ENCODE peak calls at places on chromosomes 13 and 19, in eight cellular contexts. One of them, this sample, is unnamed.

GRCh38 chr19:5681446-5682292 is 842 bp downstream of the HSD11B1L start:
- DNase-seq in ovary: peak
- DNase-seq in thyroid gland: no peak
- DNase-seq in upper lobe of left lung: no peak
- DNase-seq in foreskin fibroblast: no peak
- DNase-seq in AG04450: no peak
- DNase-seq in heart left ventricle: no peak
- DNase-seq in ascending aorta: no peak
- DNase-seq in this sample: no peak

GRCh38 chr19:40241809-40242384 is 15.4 kb upstream of the CCNP start:
- DNase-seq in heart left ventricle: peak
- DNase-seq in ascending aorta: no peak
- DNase-seq in thyroid gland: no peak
- DNase-seq in ovary: peak
- DNase-seq in upper lobe of left lung: no peak
- DNase-seq in foreskin fibroblast: no peak
- DNase-seq in AG04450: no peak
- DNase-seq in this sample: no peak

GRCh38 chr13:107367258-107367657 is 799.3 kb upstream of the ARGLU1 start:
- DNase-seq in ascending aorta: no peak
- DNase-seq in heart left ventricle: no peak
- DNase-seq in upper lobe of left lung: peak
- DNase-seq in foreskin fibroblast: no peak
- DNase-seq in AG04450: no peak
- DNase-seq in thyroid gland: no peak
- DNase-seq in ovary: no peak
- DNase-seq in this sample: no peak

GRCh38 chr19:11580665-11581418 is 3.4 kb upstream of the ACP5 start:
- DNase-seq in thyroid gland: no peak
- DNase-seq in upper lobe of left lung: no peak
- DNase-seq in ovary: no peak
- DNase-seq in ascending aorta: no peak
- DNase-seq in heart left ventricle: no peak
- DNase-seq in foreskin fibroblast: peak
- DNase-seq in AG04450: no peak
- DNase-seq in this sample: peak

GRCh38 chr13:51542358-51542972 is 41.8 kb upstream of the WDFY2 start:
- DNase-seq in ascending aorta: no peak
- DNase-seq in foreskin fibroblast: peak
- DNase-seq in upper lobe of left lung: no peak
- DNase-seq in AG04450: no peak
- DNase-seq in thyroid gland: peak
- DNase-seq in ovary: no peak
- DNase-seq in heart left ventricle: no peak
- DNase-seq in this sample: no peak

GRCh38 chr13:46516624-46517318 is 36.2 kb upstream of the LRCH1 start:
- DNase-seq in heart left ventricle: no peak
- DNase-seq in AG04450: no peak
- DNase-seq in ovary: no peak
- DNase-seq in upper lobe of left lung: no peak
- DNase-seq in foreskin fibroblast: peak
- DNase-seq in ascending aorta: no peak
- DNase-seq in thyroid gland: peak
- DNase-seq in this sample: no peak

GRCh38 chr19:2271516-2272103 is 10.4 kb downstream of the PEAK3 start:
- DNase-seq in heart left ventricle: peak
- DNase-seq in thyroid gland: no peak
- DNase-seq in ovary: peak
- DNase-seq in ascending aorta: no peak
- DNase-seq in AG04450: no peak
- DNase-seq in upper lobe of left lung: peak
- DNase-seq in foreskin fibroblast: peak
- DNase-seq in this sample: no peak

GRCh38 chr19:7618366-7618765 is 11.0 kb downstream of the XAB2 start:
- DNase-seq in ascending aorta: no peak
- DNase-seq in foreskin fibroblast: no peak
- DNase-seq in ovary: no peak
- DNase-seq in thyroid gland: peak
- DNase-seq in AG04450: no peak
- DNase-seq in heart left ventricle: no peak
- DNase-seq in upper lobe of left lung: no peak
- DNase-seq in this sample: peak

GRCh38 chr13:22218784-22219183 is 547.9 kb downstream of the FGF9 start:
- DNase-seq in upper lobe of left lung: no peak
- DNase-seq in ovary: no peak
- DNase-seq in heart left ventricle: no peak
- DNase-seq in foreskin fibroblast: no peak
- DNase-seq in AG04450: no peak
- DNase-seq in ascending aorta: no peak
- DNase-seq in thyroid gland: no peak
- DNase-seq in this sample: peak

GRCh38 chr19:58325623-58326022 is 1.2 kb upstream of the ZSCAN22 start:
- DNase-seq in ovary: no peak
- DNase-seq in foreskin fibroblast: peak
- DNase-seq in heart left ventricle: no peak
- DNase-seq in AG04450: no peak
- DNase-seq in ascending aorta: no peak
- DNase-seq in thyroid gland: no peak
- DNase-seq in upper lobe of left lung: no peak
- DNase-seq in this sample: no peak

GRCh38 chr19:41933693-41934426 is 5.6 kb upstream of the ERFL start:
- DNase-seq in ovary: no peak
- DNase-seq in AG04450: no peak
- DNase-seq in thyroid gland: no peak
- DNase-seq in upper lobe of left lung: no peak
- DNase-seq in ascending aorta: no peak
- DNase-seq in heart left ventricle: no peak
- DNase-seq in foreskin fibroblast: no peak
- DNase-seq in this sample: no peak

GRCh38 chr13:47816835-47817234 is 184.2 kb downstream of the SUCLA2 start:
- DNase-seq in heart left ventricle: no peak
- DNase-seq in ovary: no peak
- DNase-seq in foreskin fibroblast: no peak
- DNase-seq in AG04450: no peak
- DNase-seq in thyroid gland: no peak
- DNase-seq in upper lobe of left lung: no peak
- DNase-seq in ascending aorta: no peak
- DNase-seq in this sample: no peak

GRCh38 chr19:10390652-10391286 is 10.4 kb upstream of the TYK2 start:
- DNase-seq in AG04450: peak
- DNase-seq in thyroid gland: peak
- DNase-seq in ovary: peak
- DNase-seq in foreskin fibroblast: peak
- DNase-seq in ascending aorta: no peak
- DNase-seq in upper lobe of left lung: no peak
- DNase-seq in heart left ventricle: no peak
- DNase-seq in this sample: peak

GRCh38 chr19:2819540-2820111 is at the start of gene ZNF554:
- DNase-seq in thyroid gland: peak
- DNase-seq in ascending aorta: peak
- DNase-seq in heart left ventricle: peak
- DNase-seq in ovary: peak
- DNase-seq in AG04450: peak
- DNase-seq in foreskin fibroblast: peak
- DNase-seq in upper lobe of left lung: peak
- DNase-seq in this sample: peak

GRCh38 chr19:29542776-29543175 is 17.0 kb downstream of the VSTM2B start:
- DNase-seq in upper lobe of left lung: no peak
- DNase-seq in heart left ventricle: no peak
- DNase-seq in foreskin fibroblast: no peak
- DNase-seq in ascending aorta: no peak
- DNase-seq in ovary: no peak
- DNase-seq in AG04450: no peak
- DNase-seq in thyroid gland: no peak
- DNase-seq in this sample: no peak

GRCh38 chr19:40549007-40549708 is 27.5 kb upstream of the SHKBP1 start:
- DNase-seq in ovary: peak
- DNase-seq in heart left ventricle: peak
- DNase-seq in thyroid gland: peak
- DNase-seq in upper lobe of left lung: peak
- DNase-seq in foreskin fibroblast: peak
- DNase-seq in ascending aorta: no peak
- DNase-seq in AG04450: peak
- DNase-seq in this sample: no peak

GRCh38 chr19:33998739-33999345 is 173.5 kb upstream of the LSM14A start:
- DNase-seq in ascending aorta: no peak
- DNase-seq in thyroid gland: no peak
- DNase-seq in upper lobe of left lung: no peak
- DNase-seq in ovary: no peak
- DNase-seq in heart left ventricle: no peak
- DNase-seq in foreskin fibroblast: peak
- DNase-seq in AG04450: no peak
- DNase-seq in this sample: no peak

GRCh38 chr19:58515259-58515658 is 3.5 kb upstream of the SLC27A5 start:
- DNase-seq in heart left ventricle: no peak
- DNase-seq in ascending aorta: no peak
- DNase-seq in upper lobe of left lung: no peak
- DNase-seq in ovary: no peak
- DNase-seq in foreskin fibroblast: no peak
- DNase-seq in thyroid gland: no peak
- DNase-seq in AG04450: no peak
- DNase-seq in this sample: no peak

DNA sequence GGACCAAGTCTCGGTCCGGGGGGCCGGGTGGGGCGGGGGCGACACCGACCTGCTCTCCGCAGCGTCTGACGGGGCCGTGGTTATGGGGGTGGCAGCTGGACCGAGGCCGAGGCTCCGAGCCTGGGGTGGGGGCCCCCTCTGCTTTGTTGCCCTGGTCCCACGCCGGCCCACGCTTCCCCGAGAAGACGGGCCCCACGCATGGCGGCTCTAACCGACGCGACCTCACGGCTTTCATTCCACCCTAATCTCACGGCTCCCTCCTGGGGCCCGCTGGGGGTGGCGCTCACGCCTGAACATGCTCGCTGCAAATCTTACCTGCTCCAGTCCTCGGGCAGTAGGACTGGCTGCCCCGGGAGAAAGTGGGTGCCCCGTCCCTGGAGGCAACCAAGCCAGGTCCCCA is 14.8 kb upstream of the MISP start:
- DNase-seq in thyroid gland: no peak
- DNase-seq in foreskin fibroblast: no peak
- DNase-seq in ascending aorta: no peak
- DNase-seq in upper lobe of left lung: peak
- DNase-seq in heart left ventricle: peak
- DNase-seq in AG04450: no peak
- DNase-seq in ovary: no peak
- DNase-seq in this sample: no peak
- H3K4me3 ChIP-seq in thyroid gland: no peak
- H3K4me3 ChIP-seq in foreskin fibroblast: no peak
- H3K4me3 ChIP-seq in ascending aorta: no peak
- H3K4me3 ChIP-seq in upper lobe of left lung: no peak
- H3K4me3 ChIP-seq in heart left ventricle: no peak
- H3K4me3 ChIP-seq in AG04450: no peak
- H3K4me3 ChIP-seq in ovary: no peak
- H3K4me3 ChIP-seq in this sample: no peak

DNA sequence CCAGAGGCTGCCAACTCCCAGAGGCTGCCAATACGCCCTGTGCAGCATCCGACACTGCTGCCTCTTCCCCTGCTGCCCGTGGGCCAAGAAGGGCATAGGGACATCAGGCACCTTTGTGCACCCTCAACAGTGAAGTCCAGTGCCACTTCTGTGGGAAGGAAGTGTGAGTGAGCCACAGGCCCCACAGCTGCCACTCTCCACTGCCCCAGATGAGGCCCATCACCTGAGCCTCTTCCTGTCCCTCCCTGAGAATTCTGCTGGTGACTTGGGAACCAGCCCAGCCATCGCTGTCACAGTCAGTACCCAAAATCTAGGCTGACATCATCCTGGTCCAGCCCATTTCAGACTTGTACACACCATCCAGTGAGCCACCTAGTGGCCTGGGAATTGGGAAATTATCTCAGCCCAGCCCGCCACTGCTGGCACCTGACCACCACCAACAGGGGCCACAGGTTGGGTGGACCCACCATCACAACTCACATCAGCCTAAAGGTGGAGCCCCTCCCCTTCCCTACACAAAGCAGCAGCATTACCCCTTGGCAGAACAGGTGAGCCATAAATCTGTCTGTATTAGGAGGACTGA is 733.9 kb upstream of the KLHL1 start:
- DNase-seq in foreskin fibroblast: no peak
- DNase-seq in upper lobe of left lung: peak
- DNase-seq in heart left ventricle: no peak
- DNase-seq in AG04450: no peak
- DNase-seq in thyroid gland: no peak
- DNase-seq in ascending aorta: no peak
- DNase-seq in ovary: no peak
- DNase-seq in this sample: no peak
- TF ChIP-seq CTCF in foreskin fibroblast: no peak
- TF ChIP-seq CTCF in upper lobe of left lung: no peak
- TF ChIP-seq CTCF in heart left ventricle: no peak
- TF ChIP-seq CTCF in AG04450: no peak
- TF ChIP-seq CTCF in thyroid gland: no peak
- TF ChIP-seq CTCF in ascending aorta: no peak
- TF ChIP-seq CTCF in ovary: no peak
- TF ChIP-seq CTCF in this sample: no peak

DNA sequence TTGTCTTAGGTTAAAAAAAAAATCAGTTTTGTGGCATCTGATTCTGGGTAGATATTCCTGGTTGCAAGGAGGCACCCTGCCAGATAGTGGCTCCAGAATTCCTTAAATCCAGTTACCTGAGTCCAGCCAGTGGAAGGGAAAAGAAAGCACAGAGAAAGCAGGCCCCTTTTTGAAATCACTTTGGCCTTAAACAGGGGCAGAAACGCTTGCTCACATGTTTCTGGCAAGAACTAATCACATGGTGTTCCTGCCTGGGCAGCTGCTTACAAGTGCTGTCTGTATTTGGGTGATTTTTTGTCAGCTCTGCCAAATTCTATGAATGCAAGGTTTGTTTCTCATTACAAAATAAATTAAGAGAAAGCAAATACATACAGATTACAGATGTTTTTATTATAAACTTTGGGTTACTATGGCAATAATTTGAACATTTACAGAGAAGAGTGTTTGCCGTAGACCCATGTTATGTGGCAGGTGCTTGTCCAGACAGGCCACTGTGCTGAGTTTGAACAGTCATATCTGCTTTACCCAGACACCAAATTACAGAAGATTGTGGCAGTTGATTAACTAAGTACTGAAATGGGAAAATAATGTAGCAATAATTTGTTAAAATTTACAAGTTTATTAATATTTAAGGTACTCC is 1237.8 kb downstream of the SLITRK5 start:
- DNase-seq in thyroid gland: peak
- DNase-seq in ovary: no peak
- DNase-seq in foreskin fibroblast: no peak
- DNase-seq in AG04450: no peak
- DNase-seq in heart left ventricle: no peak
- DNase-seq in ascending aorta: no peak
- DNase-seq in upper lobe of left lung: no peak
- DNase-seq in this sample: no peak
- H3K4me3 ChIP-seq in thyroid gland: no peak
- H3K4me3 ChIP-seq in ovary: no peak
- H3K4me3 ChIP-seq in foreskin fibroblast: no peak
- H3K4me3 ChIP-seq in AG04450: no peak
- H3K4me3 ChIP-seq in heart left ventricle: no peak
- H3K4me3 ChIP-seq in ascending aorta: no peak
- H3K4me3 ChIP-seq in upper lobe of left lung: no peak
- H3K4me3 ChIP-seq in this sample: no peak

DNA sequence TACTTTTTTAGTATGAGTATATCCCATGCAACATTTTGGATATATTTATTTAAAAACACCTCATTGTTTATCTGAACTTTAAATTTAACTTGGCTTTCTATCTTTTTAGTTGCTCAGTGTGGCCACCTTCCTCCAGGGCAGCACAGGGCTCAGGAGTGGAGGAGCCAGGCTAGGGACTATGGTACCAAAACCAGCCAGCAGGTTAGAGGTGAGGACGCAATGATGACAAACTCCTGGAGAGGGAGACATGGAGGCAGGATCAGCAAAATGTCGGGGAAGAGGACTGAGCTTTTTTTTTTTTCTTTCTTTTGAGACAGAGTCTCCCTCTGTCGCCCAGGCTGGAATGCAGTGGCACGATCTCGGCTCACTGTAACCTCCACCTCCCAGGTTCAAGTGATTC is 29.6 kb upstream of the CALM3 start:
- DNase-seq in AG04450: no peak
- DNase-seq in upper lobe of left lung: no peak
- DNase-seq in ovary: no peak
- DNase-seq in thyroid gland: no peak
- DNase-seq in ascending aorta: no peak
- DNase-seq in heart left ventricle: no peak
- DNase-seq in foreskin fibroblast: peak
- DNase-seq in this sample: no peak
- TF ChIP-seq CTCF in AG04450: peak
- TF ChIP-seq CTCF in upper lobe of left lung: no peak
- TF ChIP-seq CTCF in ovary: no peak
- TF ChIP-seq CTCF in thyroid gland: no peak
- TF ChIP-seq CTCF in ascending aorta: no peak
- TF ChIP-seq CTCF in heart left ventricle: no peak
- TF ChIP-seq CTCF in foreskin fibroblast: peak
- TF ChIP-seq CTCF in this sample: peak

This sample was measured in LNCaP clone FGC.